ENCODE peak calls at places on chromosomes 4 and X, in seven cellular contexts. One of them, this sample, is unnamed. For H3K27me3, the result is how much of the 10 kb centered on the place peaks cover.

GRCh38 chrX:136920001-136920400 is 39.5 kb upstream of the RBMX start:
- DNase-seq in right lobe of liver: no peak
- DNase-seq in suprapubic skin: no peak
- DNase-seq in body of pancreas: no peak
- DNase-seq in upper lobe of right lung: no peak
- DNase-seq in right atrium auricular region: no peak
- DNase-seq in HCT116: no peak
- DNase-seq in this sample: no peak

GRCh38 chr4:172683016-172683415 is 485.6 kb upstream of the GALNT7 start:
- DNase-seq in right lobe of liver: no peak
- DNase-seq in suprapubic skin: no peak
- DNase-seq in body of pancreas: no peak
- DNase-seq in upper lobe of right lung: no peak
- DNase-seq in right atrium auricular region: no peak
- DNase-seq in HCT116: no peak
- DNase-seq in this sample: no peak

GRCh38 chr4:24249972-24250371 is 334.4 kb downstream of the DHX15 start:
- DNase-seq in right lobe of liver: no peak
- DNase-seq in suprapubic skin: no peak
- DNase-seq in body of pancreas: no peak
- DNase-seq in upper lobe of right lung: no peak
- DNase-seq in right atrium auricular region: no peak
- DNase-seq in HCT116: no peak
- DNase-seq in this sample: no peak

GRCh38 chr4:118740869-118741268 is 55.7 kb downstream of the METTL14 start:
- DNase-seq in right lobe of liver: no peak
- DNase-seq in suprapubic skin: no peak
- DNase-seq in body of pancreas: no peak
- DNase-seq in upper lobe of right lung: no peak
- DNase-seq in right atrium auricular region: no peak
- DNase-seq in HCT116: peak
- DNase-seq in this sample: no peak

GRCh38 chr4:91764085-91764484 is 539.7 kb upstream of the GRID2 start:
- DNase-seq in right lobe of liver: no peak
- DNase-seq in suprapubic skin: no peak
- DNase-seq in body of pancreas: no peak
- DNase-seq in upper lobe of right lung: no peak
- DNase-seq in right atrium auricular region: no peak
- DNase-seq in HCT116: no peak
- DNase-seq in this sample: no peak

GRCh38 chrX:69152398-69152797 is 12.9 kb downstream of the PJA1 start:
- DNase-seq in right lobe of liver: peak
- DNase-seq in suprapubic skin: no peak
- DNase-seq in body of pancreas: peak
- DNase-seq in upper lobe of right lung: no peak
- DNase-seq in right atrium auricular region: no peak
- DNase-seq in HCT116: no peak
- DNase-seq in this sample: peak

GRCh38 chrX:40153335-40154221 is 55.8 kb upstream of the BCOR start:
- DNase-seq in right lobe of liver: no peak
- DNase-seq in suprapubic skin: no peak
- DNase-seq in body of pancreas: peak
- DNase-seq in upper lobe of right lung: peak
- DNase-seq in right atrium auricular region: no peak
- DNase-seq in HCT116: no peak
- DNase-seq in this sample: peak

GRCh38 chrX:39809326-39809725 is 288.4 kb downstream of the BCOR start:
- DNase-seq in right lobe of liver: no peak
- DNase-seq in suprapubic skin: no peak
- DNase-seq in body of pancreas: no peak
- DNase-seq in upper lobe of right lung: no peak
- DNase-seq in right atrium auricular region: no peak
- DNase-seq in HCT116: no peak
- DNase-seq in this sample: no peak

GRCh38 chr4:82380831-82381230 is 7.0 kb upstream of the HNRNPD start:
- DNase-seq in right lobe of liver: no peak
- DNase-seq in suprapubic skin: no peak
- DNase-seq in body of pancreas: no peak
- DNase-seq in upper lobe of right lung: no peak
- DNase-seq in right atrium auricular region: no peak
- DNase-seq in HCT116: no peak
- DNase-seq in this sample: no peak

GRCh38 chr4:138279286-138279685 is 37.1 kb upstream of the SLC7A11 start:
- DNase-seq in right lobe of liver: no peak
- DNase-seq in suprapubic skin: no peak
- DNase-seq in body of pancreas: no peak
- DNase-seq in upper lobe of right lung: no peak
- DNase-seq in right atrium auricular region: no peak
- DNase-seq in HCT116: no peak
- DNase-seq in this sample: no peak

GRCh38 chrX:13258052-13258444 is 61.8 kb downstream of the ATXN3L start:
- DNase-seq in right lobe of liver: no peak
- DNase-seq in suprapubic skin: no peak
- DNase-seq in body of pancreas: no peak
- DNase-seq in upper lobe of right lung: no peak
- DNase-seq in right atrium auricular region: no peak
- DNase-seq in HCT116: no peak
- DNase-seq in this sample: no peak
- H3K27me3 ChIP-seq in right lobe of liver: under half
- H3K27me3 ChIP-seq in suprapubic skin: under half
- H3K27me3 ChIP-seq in body of pancreas: under half
- H3K27me3 ChIP-seq in upper lobe of right lung: under half
- H3K27me3 ChIP-seq in right atrium auricular region: under half
- H3K27me3 ChIP-seq in HCT116: under half
- H3K27me3 ChIP-seq in this sample: under half

GRCh38 chr4:37685726-37686372 is 327 bp downstream of the RELL1 start:
- DNase-seq in right lobe of liver: no peak
- DNase-seq in suprapubic skin: peak
- DNase-seq in body of pancreas: peak
- DNase-seq in upper lobe of right lung: peak
- DNase-seq in right atrium auricular region: no peak
- DNase-seq in HCT116: no peak
- DNase-seq in this sample: peak

GRCh38 chr4:37687666-37688065 is 1.5 kb upstream of the RELL1 start:
- DNase-seq in right lobe of liver: no peak
- DNase-seq in suprapubic skin: no peak
- DNase-seq in body of pancreas: no peak
- DNase-seq in upper lobe of right lung: no peak
- DNase-seq in right atrium auricular region: no peak
- DNase-seq in HCT116: no peak
- DNase-seq in this sample: no peak

GRCh38 chr4:37687175-37687525 is 974 bp upstream of the RELL1 start:
- DNase-seq in right lobe of liver: no peak
- DNase-seq in suprapubic skin: no peak
- DNase-seq in body of pancreas: no peak
- DNase-seq in upper lobe of right lung: no peak
- DNase-seq in right atrium auricular region: no peak
- DNase-seq in HCT116: no peak
- DNase-seq in this sample: no peak

GRCh38 chr4:37685211-37685725 is 908 bp downstream of the RELL1 start:
- DNase-seq in right lobe of liver: no peak
- DNase-seq in suprapubic skin: no peak
- DNase-seq in body of pancreas: no peak
- DNase-seq in upper lobe of right lung: no peak
- DNase-seq in right atrium auricular region: no peak
- DNase-seq in HCT116: no peak
- DNase-seq in this sample: no peak

DNA sequence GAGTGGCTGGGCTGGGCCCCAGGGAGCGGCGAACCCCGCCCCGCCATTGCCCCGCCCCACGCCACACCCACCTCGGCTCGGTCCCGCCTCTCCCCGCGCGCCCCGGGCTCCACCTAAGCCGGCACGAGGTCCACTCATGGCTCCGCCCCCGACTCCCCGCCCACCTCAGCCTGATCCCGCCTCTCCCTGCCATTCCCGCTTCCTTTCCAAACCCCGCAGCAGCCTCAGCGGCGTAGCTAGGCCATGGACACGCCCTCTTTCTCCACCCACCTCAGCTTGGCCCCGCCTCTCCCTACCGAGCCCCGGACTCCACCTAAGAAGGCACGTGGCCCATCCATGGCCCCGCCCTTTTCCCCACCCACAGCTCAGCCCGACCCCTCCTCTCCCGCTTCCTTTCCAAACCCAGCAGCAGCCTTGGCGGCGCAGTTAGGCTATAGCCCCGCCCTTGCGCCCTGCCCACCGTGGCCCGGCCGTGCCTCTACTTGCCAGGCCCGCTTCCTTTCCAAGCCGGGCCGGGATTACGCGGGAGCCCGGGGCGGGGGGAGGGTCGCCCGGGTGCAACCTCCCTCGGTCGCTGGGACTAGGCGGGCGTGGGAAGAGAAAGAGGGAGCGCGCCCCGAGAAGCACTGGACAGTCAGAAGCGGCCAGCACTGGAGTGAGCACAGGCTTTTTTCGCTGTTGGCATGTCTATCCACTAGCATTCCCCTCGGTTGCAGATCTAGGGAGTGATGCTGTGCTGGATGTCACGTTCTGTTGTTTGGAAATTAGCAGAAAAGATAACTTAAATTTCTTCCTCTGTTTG is at the start of gene RELL1:
- DNase-seq in right lobe of liver: peak
- DNase-seq in suprapubic skin: peak
- DNase-seq in body of pancreas: peak
- DNase-seq in upper lobe of right lung: peak
- DNase-seq in right atrium auricular region: peak
- DNase-seq in HCT116: peak
- DNase-seq in this sample: peak
- H3K27ac ChIP-seq in right lobe of liver: peak
- H3K27ac ChIP-seq in suprapubic skin: peak
- H3K27ac ChIP-seq in body of pancreas: peak
- H3K27ac ChIP-seq in upper lobe of right lung: peak
- H3K27ac ChIP-seq in right atrium auricular region: peak
- H3K27ac ChIP-seq in HCT116: peak
- H3K27ac ChIP-seq in this sample: no peak

GRCh38 chrX:38181357-38181756 is 39.3 kb downstream of the SRPX start:
- DNase-seq in right lobe of liver: no peak
- DNase-seq in suprapubic skin: no peak
- DNase-seq in body of pancreas: no peak
- DNase-seq in upper lobe of right lung: no peak
- DNase-seq in right atrium auricular region: no peak
- DNase-seq in HCT116: no peak
- DNase-seq in this sample: no peak

DNA sequence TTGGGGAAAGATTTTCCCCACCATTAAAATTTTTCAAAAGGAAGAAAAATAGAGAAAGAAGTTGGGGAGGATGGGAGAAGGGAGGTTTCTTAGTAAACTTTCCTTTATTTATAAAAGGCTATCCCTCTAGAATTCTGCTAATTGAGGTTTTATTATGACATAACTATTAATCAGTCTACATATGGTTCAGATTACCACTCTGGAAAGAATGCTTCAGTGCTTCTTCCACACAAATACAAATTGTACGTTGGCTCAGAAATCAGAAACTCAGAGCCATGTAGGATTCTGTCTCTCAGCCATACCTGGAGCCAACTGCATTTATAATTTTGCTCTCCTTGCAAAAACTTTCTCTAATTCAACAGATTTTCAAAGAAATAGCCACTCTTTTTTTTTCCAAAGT is 37.1 kb downstream of the SRPX start:
- DNase-seq in right lobe of liver: no peak
- DNase-seq in suprapubic skin: no peak
- DNase-seq in body of pancreas: no peak
- DNase-seq in upper lobe of right lung: no peak
- DNase-seq in right atrium auricular region: no peak
- DNase-seq in HCT116: no peak
- DNase-seq in this sample: no peak
- H3K27me3 ChIP-seq in right lobe of liver: under half
- H3K27me3 ChIP-seq in suprapubic skin: under half
- H3K27me3 ChIP-seq in body of pancreas: under half
- H3K27me3 ChIP-seq in upper lobe of right lung: under half
- H3K27me3 ChIP-seq in right atrium auricular region: under half
- H3K27me3 ChIP-seq in HCT116: under half
- H3K27me3 ChIP-seq in this sample: under half

DNA sequence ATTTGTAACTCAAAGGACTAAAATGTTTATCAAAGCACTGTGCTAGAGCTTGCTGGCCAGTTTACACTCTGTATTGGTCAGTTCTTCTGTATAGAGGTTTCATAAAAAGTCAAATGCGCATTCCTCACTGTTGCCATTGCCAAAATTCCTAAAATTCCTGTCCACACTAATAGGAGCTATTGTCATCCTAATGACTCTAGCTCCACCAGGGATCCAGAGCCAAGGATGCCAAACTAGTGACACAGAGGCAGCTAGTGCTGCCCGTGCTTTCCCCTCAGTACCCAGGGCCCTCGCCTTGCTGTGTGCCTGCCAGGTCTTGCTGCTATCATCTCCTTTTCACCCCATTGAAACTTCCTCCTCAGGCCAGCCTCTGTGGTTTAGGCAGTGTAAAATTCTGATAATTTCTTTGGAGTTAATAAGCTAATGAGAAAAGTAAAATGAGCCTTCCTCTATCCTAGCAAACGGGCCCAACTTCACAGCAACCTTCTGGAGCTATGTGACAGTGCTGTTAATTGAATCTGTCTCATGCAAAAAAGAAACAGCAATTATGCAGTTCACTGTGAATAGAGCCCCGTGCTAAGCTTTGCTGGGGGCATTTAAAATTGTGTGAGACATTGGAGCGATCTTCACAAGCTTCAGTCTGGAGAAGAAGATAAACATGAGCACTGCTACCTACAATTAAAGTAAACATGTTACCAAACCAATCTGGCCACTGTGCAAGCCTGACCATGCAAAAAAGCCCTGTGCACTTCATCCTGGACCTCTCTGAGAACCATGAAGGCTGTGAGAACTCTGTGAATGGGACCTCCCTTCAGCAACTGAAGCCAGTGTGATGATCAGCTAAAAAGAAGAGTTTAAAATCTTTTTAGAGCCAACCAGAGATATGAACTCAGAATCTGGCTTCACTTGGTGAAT is 43.1 kb upstream of the FGF2 start:
- DNase-seq in right lobe of liver: peak
- DNase-seq in suprapubic skin: no peak
- DNase-seq in body of pancreas: peak
- DNase-seq in upper lobe of right lung: peak
- DNase-seq in right atrium auricular region: peak
- DNase-seq in HCT116: peak
- DNase-seq in this sample: peak
- H3K27ac ChIP-seq in right lobe of liver: peak
- H3K27ac ChIP-seq in suprapubic skin: no peak
- H3K27ac ChIP-seq in body of pancreas: peak
- H3K27ac ChIP-seq in upper lobe of right lung: peak
- H3K27ac ChIP-seq in right atrium auricular region: no peak
- H3K27ac ChIP-seq in HCT116: no peak
- H3K27ac ChIP-seq in this sample: peak